ENCODE peak calls at places on chromosomes 16 and 17, in ten cellular contexts. One of them, this sample, is unnamed.

GRCh38 chr16:66728117-66728787 is 23.2 kb downstream of the DYNC1LI2 start:
- DNase-seq in tibial nerve: no peak
- DNase-seq in left lung: no peak
- DNase-seq in mucosa of descending colon: no peak
- DNase-seq in fibroblast of mammary gland: peak; percentile 78
- DNase-seq in fibroblast of the aortic adventitia: peak; percentile 84
- DNase-seq in pancreas: no peak
- DNase-seq in upper lobe of right lung: no peak
- DNase-seq in A673: peak; percentile 76
- DNase-seq in spleen: no peak
- DNase-seq in this sample: peak; percentile 66

GRCh38 chr16:26050489-26050888 is 358.7 kb downstream of the HS3ST4 start:
- DNase-seq in tibial nerve: no peak
- DNase-seq in left lung: no peak
- DNase-seq in mucosa of descending colon: no peak
- DNase-seq in fibroblast of mammary gland: no peak
- DNase-seq in fibroblast of the aortic adventitia: no peak
- DNase-seq in pancreas: no peak
- DNase-seq in upper lobe of right lung: no peak
- DNase-seq in A673: no peak
- DNase-seq in spleen: no peak
- DNase-seq in this sample: no peak

GRCh38 chr17:52213451-52213850 is 54.9 kb upstream of the CA10 start:
- DNase-seq in tibial nerve: no peak
- DNase-seq in left lung: no peak
- DNase-seq in mucosa of descending colon: no peak
- DNase-seq in fibroblast of mammary gland: no peak
- DNase-seq in fibroblast of the aortic adventitia: no peak
- DNase-seq in pancreas: no peak
- DNase-seq in upper lobe of right lung: no peak
- DNase-seq in A673: no peak
- DNase-seq in spleen: no peak
- DNase-seq in this sample: no peak

GRCh38 chr17:1379930-1380313 is 20.1 kb downstream of the YWHAE start:
- DNase-seq in tibial nerve: no peak
- DNase-seq in left lung: no peak
- DNase-seq in mucosa of descending colon: no peak
- DNase-seq in fibroblast of mammary gland: no peak
- DNase-seq in fibroblast of the aortic adventitia: no peak
- DNase-seq in pancreas: no peak
- DNase-seq in upper lobe of right lung: no peak
- DNase-seq in A673: no peak
- DNase-seq in spleen: no peak
- DNase-seq in this sample: no peak

GRCh38 chr17:45747907-45748306 is 36.2 kb upstream of the CRHR1 start:
- DNase-seq in tibial nerve: no peak
- DNase-seq in left lung: no peak
- DNase-seq in mucosa of descending colon: no peak
- DNase-seq in fibroblast of mammary gland: no peak
- DNase-seq in fibroblast of the aortic adventitia: no peak
- DNase-seq in pancreas: no peak
- DNase-seq in upper lobe of right lung: no peak
- DNase-seq in A673: no peak
- DNase-seq in spleen: peak; percentile 29
- DNase-seq in this sample: no peak

GRCh38 chr16:12771341-12771798 is 32.3 kb downstream of the CPPED1 start:
- DNase-seq in tibial nerve: no peak
- DNase-seq in left lung: no peak
- DNase-seq in mucosa of descending colon: no peak
- DNase-seq in fibroblast of mammary gland: peak; percentile 19
- DNase-seq in fibroblast of the aortic adventitia: peak; percentile 33
- DNase-seq in pancreas: no peak
- DNase-seq in upper lobe of right lung: no peak
- DNase-seq in A673: no peak
- DNase-seq in spleen: no peak
- DNase-seq in this sample: no peak

GRCh38 chr16:63361032-63361624 is 1324.9 kb upstream of the CDH8 start:
- DNase-seq in tibial nerve: peak; percentile 27
- DNase-seq in left lung: no peak
- DNase-seq in mucosa of descending colon: no peak
- DNase-seq in fibroblast of mammary gland: peak; percentile 66
- DNase-seq in fibroblast of the aortic adventitia: peak; percentile 75
- DNase-seq in pancreas: no peak
- DNase-seq in upper lobe of right lung: no peak
- DNase-seq in A673: peak; percentile 75
- DNase-seq in spleen: no peak
- DNase-seq in this sample: peak; percentile 55

GRCh38 chr16:51524555-51525373 is 373.7 kb upstream of the SALL1 start:
- DNase-seq in tibial nerve: no peak
- DNase-seq in left lung: no peak
- DNase-seq in mucosa of descending colon: no peak
- DNase-seq in fibroblast of mammary gland: peak; percentile 88
- DNase-seq in fibroblast of the aortic adventitia: peak; percentile 59
- DNase-seq in pancreas: no peak
- DNase-seq in upper lobe of right lung: no peak
- DNase-seq in A673: peak; percentile 76
- DNase-seq in spleen: no peak
- DNase-seq in this sample: peak; percentile 39

GRCh38 chr17:77433385-77434135 is 292.8 kb downstream of the SEC14L1 start:
- DNase-seq in tibial nerve: no peak
- DNase-seq in left lung: no peak
- DNase-seq in mucosa of descending colon: no peak
- DNase-seq in fibroblast of mammary gland: peak; percentile 71
- DNase-seq in fibroblast of the aortic adventitia: peak; percentile 64
- DNase-seq in pancreas: no peak
- DNase-seq in upper lobe of right lung: no peak
- DNase-seq in A673: no peak
- DNase-seq in spleen: no peak
- DNase-seq in this sample: no peak

GRCh38 chr17:77432791-77433190 is 292.0 kb downstream of the SEC14L1 start:
- DNase-seq in tibial nerve: no peak
- DNase-seq in left lung: no peak
- DNase-seq in mucosa of descending colon: no peak
- DNase-seq in fibroblast of mammary gland: no peak
- DNase-seq in fibroblast of the aortic adventitia: no peak
- DNase-seq in pancreas: no peak
- DNase-seq in upper lobe of right lung: no peak
- DNase-seq in A673: no peak
- DNase-seq in spleen: no peak
- DNase-seq in this sample: no peak

GRCh38 chr17:77436058-77436442 is 295.3 kb downstream of the SEC14L1 start:
- DNase-seq in tibial nerve: no peak
- DNase-seq in left lung: no peak
- DNase-seq in mucosa of descending colon: no peak
- DNase-seq in fibroblast of mammary gland: peak; percentile 57
- DNase-seq in fibroblast of the aortic adventitia: peak; percentile 73
- DNase-seq in pancreas: no peak
- DNase-seq in upper lobe of right lung: no peak
- DNase-seq in A673: peak; percentile 75
- DNase-seq in spleen: no peak
- DNase-seq in this sample: no peak

GRCh38 chr17:77435272-77436057 is 294.7 kb downstream of the SEC14L1 start:
- DNase-seq in tibial nerve: no peak
- DNase-seq in left lung: no peak
- DNase-seq in mucosa of descending colon: no peak
- DNase-seq in fibroblast of mammary gland: no peak
- DNase-seq in fibroblast of the aortic adventitia: no peak
- DNase-seq in pancreas: no peak
- DNase-seq in upper lobe of right lung: no peak
- DNase-seq in A673: no peak
- DNase-seq in spleen: no peak
- DNase-seq in this sample: no peak

DNA sequence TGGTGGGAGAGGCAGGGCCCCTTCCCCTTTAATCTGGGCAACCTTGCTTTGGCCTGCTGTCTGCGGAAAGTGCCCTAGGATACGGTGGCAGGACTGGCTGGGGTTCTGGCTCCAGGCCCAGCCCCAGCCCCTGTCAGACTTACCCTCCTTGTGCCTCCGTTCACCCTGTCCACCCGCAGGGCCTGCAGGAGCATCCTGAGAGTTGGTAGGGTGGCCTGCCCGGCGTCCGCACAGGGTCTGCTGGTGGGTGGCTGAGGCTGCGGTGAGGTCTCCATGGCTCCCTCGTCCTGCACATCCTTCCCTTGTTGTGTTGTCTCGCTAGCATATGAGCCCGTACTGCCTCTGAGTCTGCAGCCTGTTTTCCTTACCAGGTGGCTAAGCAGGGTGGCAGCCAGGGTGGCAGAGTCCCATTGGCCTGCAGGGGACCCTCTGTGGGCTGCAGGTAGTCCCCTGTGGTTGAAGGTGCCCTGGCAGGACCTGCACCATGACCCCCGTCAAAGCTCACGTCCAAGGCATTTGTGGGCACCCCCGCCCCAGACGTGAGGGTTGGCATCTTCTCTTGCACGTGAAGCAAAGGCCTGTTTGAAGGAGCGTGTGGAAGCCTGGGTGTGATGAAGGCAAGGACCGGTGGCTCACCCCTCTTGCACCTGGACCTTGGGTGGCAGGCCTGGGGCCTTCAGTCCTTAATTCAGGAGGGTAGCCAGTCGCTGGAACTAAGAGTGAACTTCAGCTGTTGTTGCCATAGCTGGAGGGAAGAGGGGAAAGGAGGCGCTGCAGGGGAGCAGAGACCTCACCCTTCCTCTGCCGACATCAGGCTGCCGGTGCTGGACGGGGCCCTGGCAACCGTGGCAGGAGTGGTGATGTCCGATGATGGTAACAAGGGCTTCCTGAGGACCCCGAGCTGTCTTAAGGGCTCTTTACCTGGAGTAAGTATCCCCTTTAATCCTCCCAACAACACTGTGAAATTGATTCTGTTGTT is 293.7 kb downstream of the SEC14L1 start:
- DNase-seq in tibial nerve: no peak
- DNase-seq in left lung: no peak
- DNase-seq in mucosa of descending colon: no peak
- DNase-seq in fibroblast of mammary gland: no peak
- DNase-seq in fibroblast of the aortic adventitia: no peak
- DNase-seq in pancreas: no peak
- DNase-seq in upper lobe of right lung: no peak
- DNase-seq in A673: no peak
- DNase-seq in spleen: no peak
- DNase-seq in this sample: no peak
- H3K4me3 ChIP-seq in tibial nerve: no peak overlapping the region
- H3K4me3 ChIP-seq in left lung: no peak overlapping the region
- H3K4me3 ChIP-seq in mucosa of descending colon: no peak overlapping the region
- H3K4me3 ChIP-seq in fibroblast of mammary gland: no peak overlapping the region
- H3K4me3 ChIP-seq in fibroblast of the aortic adventitia: no peak overlapping the region
- H3K4me3 ChIP-seq in pancreas: no peak overlapping the region
- H3K4me3 ChIP-seq in upper lobe of right lung: no peak overlapping the region
- H3K4me3 ChIP-seq in A673: no peak overlapping the region
- H3K4me3 ChIP-seq in spleen: no peak overlapping the region
- H3K4me3 ChIP-seq in this sample: no peak overlapping the region

GRCh38 chr17:60141111-60142018 is 8.4 kb upstream of the CA4 start:
- DNase-seq in tibial nerve: no peak
- DNase-seq in left lung: no peak
- DNase-seq in mucosa of descending colon: no peak
- DNase-seq in fibroblast of mammary gland: no peak
- DNase-seq in fibroblast of the aortic adventitia: no peak
- DNase-seq in pancreas: peak; percentile 93
- DNase-seq in upper lobe of right lung: no peak
- DNase-seq in A673: no peak
- DNase-seq in spleen: no peak
- DNase-seq in this sample: peak; percentile 13

GRCh38 chr17:60139438-60140285 is 10.1 kb upstream of the CA4 start:
- DNase-seq in tibial nerve: peak; percentile 49
- DNase-seq in left lung: peak; percentile 68
- DNase-seq in mucosa of descending colon: peak; percentile 85
- DNase-seq in fibroblast of mammary gland: peak; percentile 56
- DNase-seq in fibroblast of the aortic adventitia: peak; percentile 62
- DNase-seq in pancreas: peak; percentile 93
- DNase-seq in upper lobe of right lung: peak; percentile 87
- DNase-seq in A673: peak; percentile 65
- DNase-seq in spleen: peak; percentile 90
- DNase-seq in this sample: peak; percentile 34

GRCh38 chr17:60135951-60136666 is 13.7 kb upstream of the CA4 start:
- DNase-seq in tibial nerve: no peak
- DNase-seq in left lung: peak; percentile 16
- DNase-seq in mucosa of descending colon: no peak
- DNase-seq in fibroblast of mammary gland: no peak
- DNase-seq in fibroblast of the aortic adventitia: no peak
- DNase-seq in pancreas: peak; percentile 14
- DNase-seq in upper lobe of right lung: peak; percentile 17
- DNase-seq in A673: no peak
- DNase-seq in spleen: peak; percentile 41
- DNase-seq in this sample: no peak

GRCh38 chr17:60137731-60138130 is 12.0 kb upstream of the CA4 start:
- DNase-seq in tibial nerve: no peak
- DNase-seq in left lung: no peak
- DNase-seq in mucosa of descending colon: no peak
- DNase-seq in fibroblast of mammary gland: no peak
- DNase-seq in fibroblast of the aortic adventitia: no peak
- DNase-seq in pancreas: peak; percentile 7
- DNase-seq in upper lobe of right lung: no peak
- DNase-seq in A673: no peak
- DNase-seq in spleen: no peak
- DNase-seq in this sample: no peak

GRCh38 chr17:60138769-60139437 is 10.9 kb upstream of the CA4 start:
- DNase-seq in tibial nerve: no peak
- DNase-seq in left lung: no peak
- DNase-seq in mucosa of descending colon: no peak
- DNase-seq in fibroblast of mammary gland: no peak
- DNase-seq in fibroblast of the aortic adventitia: no peak
- DNase-seq in pancreas: peak; percentile 75
- DNase-seq in upper lobe of right lung: peak; percentile 53
- DNase-seq in A673: no peak
- DNase-seq in spleen: no peak
- DNase-seq in this sample: no peak
- H3K4me3 ChIP-seq in tibial nerve: no peak overlapping the region
- H3K4me3 ChIP-seq in left lung: no peak overlapping the region
- H3K4me3 ChIP-seq in mucosa of descending colon: no peak overlapping the region
- H3K4me3 ChIP-seq in fibroblast of mammary gland: no peak overlapping the region
- H3K4me3 ChIP-seq in fibroblast of the aortic adventitia: no peak overlapping the region
- H3K4me3 ChIP-seq in pancreas: peak overlapping the region; percentile 26
- H3K4me3 ChIP-seq in upper lobe of right lung: no peak overlapping the region
- H3K4me3 ChIP-seq in A673: no peak overlapping the region
- H3K4me3 ChIP-seq in spleen: no peak overlapping the region
- H3K4me3 ChIP-seq in this sample: no peak overlapping the region

DNA sequence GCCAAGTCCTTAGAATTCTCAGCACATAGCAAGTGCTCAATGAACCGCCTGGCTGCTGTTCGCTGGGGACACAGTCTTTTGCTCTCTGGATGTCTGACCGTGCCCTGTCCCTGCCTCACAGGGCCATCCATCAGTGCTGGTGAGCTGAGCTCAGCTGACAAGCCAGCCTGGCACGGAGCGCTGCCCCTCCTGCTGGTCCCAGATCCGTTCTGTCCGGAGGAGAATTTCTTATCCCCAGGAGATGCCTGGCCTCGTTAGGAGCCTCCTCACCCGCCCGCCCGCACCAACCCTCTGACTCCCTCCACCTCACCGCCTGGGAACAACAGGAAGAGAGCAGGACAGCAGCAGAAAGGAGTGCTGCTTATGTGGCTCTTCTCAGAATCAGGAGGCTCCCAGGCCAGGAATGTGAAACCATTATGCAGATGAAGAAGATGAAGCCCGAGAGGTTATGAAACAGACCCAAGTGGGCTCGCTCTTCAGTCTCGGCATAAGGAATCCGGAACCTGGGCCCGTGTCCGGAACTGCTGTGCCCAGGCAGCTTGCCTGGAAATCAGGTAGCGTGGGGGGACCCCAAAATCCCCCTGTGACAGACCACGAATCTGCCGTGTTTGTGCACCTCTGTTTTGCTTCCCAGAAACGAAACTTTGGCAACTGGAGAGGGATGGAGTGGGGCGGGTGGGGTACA is 28.8 kb upstream of the RMI2 start:
- DNase-seq in tibial nerve: no peak
- DNase-seq in left lung: no peak
- DNase-seq in mucosa of descending colon: no peak
- DNase-seq in fibroblast of mammary gland: no peak
- DNase-seq in fibroblast of the aortic adventitia: no peak
- DNase-seq in pancreas: no peak
- DNase-seq in upper lobe of right lung: no peak
- DNase-seq in A673: no peak
- DNase-seq in spleen: no peak
- DNase-seq in this sample: no peak
- H3K4me3 ChIP-seq in tibial nerve: no peak overlapping the region
- H3K4me3 ChIP-seq in left lung: no peak overlapping the region
- H3K4me3 ChIP-seq in mucosa of descending colon: no peak overlapping the region
- H3K4me3 ChIP-seq in fibroblast of mammary gland: no peak overlapping the region
- H3K4me3 ChIP-seq in fibroblast of the aortic adventitia: no peak overlapping the region
- H3K4me3 ChIP-seq in pancreas: no peak overlapping the region
- H3K4me3 ChIP-seq in upper lobe of right lung: no peak overlapping the region
- H3K4me3 ChIP-seq in A673: no peak overlapping the region
- H3K4me3 ChIP-seq in spleen: no peak overlapping the region
- H3K4me3 ChIP-seq in this sample: no peak overlapping the region

GRCh38 chr16:29821663-29822115 is 1.4 kb downstream of the MVP start:
- DNase-seq in tibial nerve: no peak
- DNase-seq in left lung: no peak
- DNase-seq in mucosa of descending colon: peak; percentile 67
- DNase-seq in fibroblast of mammary gland: peak; percentile 87
- DNase-seq in fibroblast of the aortic adventitia: peak; percentile 84
- DNase-seq in pancreas: no peak
- DNase-seq in upper lobe of right lung: no peak
- DNase-seq in A673: no peak
- DNase-seq in spleen: no peak
- DNase-seq in this sample: peak; percentile 75
- H3K4me3 ChIP-seq in tibial nerve: peak overlapping the region; percentile 50
- H3K4me3 ChIP-seq in left lung: peak overlapping the region; percentile 84
- H3K4me3 ChIP-seq in mucosa of descending colon: no peak overlapping the region
- H3K4me3 ChIP-seq in fibroblast of mammary gland: peak overlapping the region; percentile 99
- H3K4me3 ChIP-seq in fibroblast of the aortic adventitia: peak overlapping the region; percentile 81
- H3K4me3 ChIP-seq in pancreas: peak overlapping the region; percentile 77
- H3K4me3 ChIP-seq in upper lobe of right lung: peak overlapping the region; percentile 84
- H3K4me3 ChIP-seq in A673: no peak overlapping the region
- H3K4me3 ChIP-seq in spleen: peak overlapping the region; percentile 75
- H3K4me3 ChIP-seq in this sample: peak overlapping the region; percentile 51